ENCODE peak calls at places on chromosomes 5 and 9, in eight cellular contexts. One of them, this sample, is unnamed.

GRCh38 chr9:20620658-20621552 is 1.4 kb downstream of the MLLT3 start:
- DNase-seq in GM12878: no peak
- DNase-seq in H1: peak; percentile 60
- DNase-seq in HCT116: no peak
- DNase-seq in endothelial cell of umbilical vein: peak; percentile 54
- DNase-seq in GM23338: peak; percentile 43
- DNase-seq in HepG2: no peak
- DNase-seq in K562: no peak
- DNase-seq in this sample: no peak

GRCh38 chr9:133518706-133519105 is 6.1 kb downstream of the MYMK start:
- DNase-seq in K562: no peak
- DNase-seq in HepG2: no peak
- DNase-seq in GM23338: no peak
- DNase-seq in H1: no peak
- DNase-seq in HCT116: no peak
- DNase-seq in GM12878: no peak
- DNase-seq in endothelial cell of umbilical vein: no peak
- DNase-seq in this sample: no peak

GRCh38 chr9:129143031-129143441 is 31.8 kb downstream of the PTPA start:
- DNase-seq in HCT116: peak; percentile 59
- DNase-seq in H1: peak; percentile 90
- DNase-seq in K562: peak; percentile 79
- DNase-seq in GM23338: peak; percentile 88
- DNase-seq in HepG2: peak; percentile 53
- DNase-seq in endothelial cell of umbilical vein: peak; percentile 88
- DNase-seq in GM12878: no peak
- DNase-seq in this sample: no peak

GRCh38 chr5:38023799-38024198 is 184.0 kb upstream of the GDNF start:
- DNase-seq in endothelial cell of umbilical vein: no peak
- DNase-seq in K562: peak; percentile 12
- DNase-seq in HepG2: peak; percentile 12
- DNase-seq in HCT116: peak; percentile 10
- DNase-seq in H1: no peak
- DNase-seq in GM23338: no peak
- DNase-seq in GM12878: no peak
- DNase-seq in this sample: no peak

GRCh38 chr9:68574150-68574549 is 33.5 kb upstream of the TMEM252 start:
- DNase-seq in HCT116: no peak
- DNase-seq in K562: no peak
- DNase-seq in GM12878: no peak
- DNase-seq in GM23338: no peak
- DNase-seq in H1: no peak
- DNase-seq in HepG2: no peak
- DNase-seq in endothelial cell of umbilical vein: no peak
- DNase-seq in this sample: no peak

GRCh38 chr5:155625897-155626543 is 612.5 kb downstream of the KIF4B start:
- DNase-seq in HepG2: no peak
- DNase-seq in HCT116: no peak
- DNase-seq in GM23338: no peak
- DNase-seq in K562: no peak
- DNase-seq in H1: no peak
- DNase-seq in endothelial cell of umbilical vein: no peak
- DNase-seq in GM12878: no peak
- DNase-seq in this sample: no peak

GRCh38 chr5:41641621-41642020 is 131.2 kb upstream of the PLCXD3 start:
- DNase-seq in GM23338: peak; percentile 8
- DNase-seq in HepG2: no peak
- DNase-seq in H1: no peak
- DNase-seq in K562: no peak
- DNase-seq in GM12878: no peak
- DNase-seq in HCT116: no peak
- DNase-seq in endothelial cell of umbilical vein: no peak
- DNase-seq in this sample: no peak

GRCh38 chr5:176134529-176135223 is 103.5 kb upstream of the SIMC1 start:
- DNase-seq in HepG2: no peak
- DNase-seq in GM23338: peak; percentile 25
- DNase-seq in GM12878: no peak
- DNase-seq in HCT116: no peak
- DNase-seq in H1: peak; percentile 52
- DNase-seq in K562: no peak
- DNase-seq in endothelial cell of umbilical vein: no peak
- DNase-seq in this sample: no peak

GRCh38 chr9:5863092-5863746 is 27.5 kb upstream of the MLANA start:
- DNase-seq in GM23338: no peak
- DNase-seq in HepG2: no peak
- DNase-seq in HCT116: no peak
- DNase-seq in K562: no peak
- DNase-seq in endothelial cell of umbilical vein: no peak
- DNase-seq in GM12878: no peak
- DNase-seq in H1: no peak
- DNase-seq in this sample: no peak

GRCh38 chr9:27351438-27351837 is 54.5 kb upstream of the EQTN start:
- DNase-seq in HCT116: no peak
- DNase-seq in HepG2: no peak
- DNase-seq in GM23338: no peak
- DNase-seq in GM12878: no peak
- DNase-seq in endothelial cell of umbilical vein: no peak
- DNase-seq in K562: no peak
- DNase-seq in H1: no peak
- DNase-seq in this sample: no peak

GRCh38 chr9:27348785-27349489 is 52.0 kb upstream of the EQTN start:
- DNase-seq in endothelial cell of umbilical vein: no peak
- DNase-seq in HCT116: no peak
- DNase-seq in GM12878: no peak
- DNase-seq in GM23338: no peak
- DNase-seq in H1: no peak
- DNase-seq in HepG2: no peak
- DNase-seq in K562: no peak
- DNase-seq in this sample: no peak

GRCh38 chr9:27352457-27353188 is 55.7 kb upstream of the EQTN start:
- DNase-seq in HepG2: no peak
- DNase-seq in HCT116: no peak
- DNase-seq in GM12878: peak; percentile 42
- DNase-seq in endothelial cell of umbilical vein: no peak
- DNase-seq in K562: no peak
- DNase-seq in H1: no peak
- DNase-seq in GM23338: no peak
- DNase-seq in this sample: no peak

GRCh38 chr9:27349681-27350080 is 52.7 kb upstream of the EQTN start:
- DNase-seq in H1: no peak
- DNase-seq in HepG2: no peak
- DNase-seq in GM23338: no peak
- DNase-seq in K562: no peak
- DNase-seq in HCT116: no peak
- DNase-seq in endothelial cell of umbilical vein: no peak
- DNase-seq in GM12878: no peak
- DNase-seq in this sample: no peak

GRCh38 chr9:27350382-27350781 is 53.4 kb upstream of the EQTN start:
- DNase-seq in GM23338: no peak
- DNase-seq in endothelial cell of umbilical vein: no peak
- DNase-seq in HCT116: no peak
- DNase-seq in GM12878: no peak
- DNase-seq in HepG2: no peak
- DNase-seq in H1: no peak
- DNase-seq in K562: no peak
- DNase-seq in this sample: no peak
- H3K27ac ChIP-seq in GM23338: no peak overlapping the region
- H3K27ac ChIP-seq in endothelial cell of umbilical vein: no peak overlapping the region
- H3K27ac ChIP-seq in HCT116: no peak overlapping the region
- H3K27ac ChIP-seq in GM12878: no peak overlapping the region
- H3K27ac ChIP-seq in HepG2: no peak overlapping the region
- H3K27ac ChIP-seq in H1: no peak overlapping the region
- H3K27ac ChIP-seq in K562: no peak overlapping the region
- H3K27ac ChIP-seq in this sample: no peak overlapping the region

GRCh38 chr5:123094919-123095693 is 6.1 kb downstream of the PRDM6 start:
- DNase-seq in HepG2: no peak
- DNase-seq in GM23338: peak; percentile 60
- DNase-seq in H1: peak; percentile 85
- DNase-seq in K562: no peak
- DNase-seq in GM12878: no peak
- DNase-seq in endothelial cell of umbilical vein: no peak
- DNase-seq in HCT116: no peak
- DNase-seq in this sample: no peak

GRCh38 chr5:123097483-123097870 is 8.4 kb downstream of the PRDM6 start:
- DNase-seq in HCT116: no peak
- DNase-seq in endothelial cell of umbilical vein: no peak
- DNase-seq in GM12878: no peak
- DNase-seq in GM23338: no peak
- DNase-seq in K562: no peak
- DNase-seq in H1: no peak
- DNase-seq in HepG2: no peak
- DNase-seq in this sample: no peak

GRCh38 chr5:123093279-123094226 is 4.5 kb downstream of the PRDM6 start:
- DNase-seq in HCT116: no peak
- DNase-seq in K562: no peak
- DNase-seq in endothelial cell of umbilical vein: no peak
- DNase-seq in GM12878: no peak
- DNase-seq in GM23338: peak; percentile 76
- DNase-seq in H1: peak; percentile 76
- DNase-seq in HepG2: no peak
- DNase-seq in this sample: no peak

GRCh38 chr5:123094227-123094918 is 5.3 kb downstream of the PRDM6 start:
- DNase-seq in K562: no peak
- DNase-seq in GM23338: peak; percentile 17
- DNase-seq in H1: no peak
- DNase-seq in HepG2: no peak
- DNase-seq in endothelial cell of umbilical vein: no peak
- DNase-seq in HCT116: no peak
- DNase-seq in GM12878: no peak
- DNase-seq in this sample: no peak

GRCh38 chr5:123095694-123096120 is 6.7 kb downstream of the PRDM6 start:
- DNase-seq in K562: no peak
- DNase-seq in GM23338: no peak
- DNase-seq in GM12878: no peak
- DNase-seq in HCT116: no peak
- DNase-seq in H1: no peak
- DNase-seq in endothelial cell of umbilical vein: no peak
- DNase-seq in HepG2: no peak
- DNase-seq in this sample: no peak
- TF ChIP-seq EZH2 in K562: no peak
- TF ChIP-seq EZH2 in GM23338: peak; percentile 95
- TF ChIP-seq EZH2 in GM12878: no peak
- TF ChIP-seq EZH2 in HCT116: no peak
- TF ChIP-seq EZH2 in H1: no peak
- TF ChIP-seq EZH2 in endothelial cell of umbilical vein: no peak
- TF ChIP-seq EZH2 in HepG2: no peak
- TF ChIP-seq EZH2 in this sample: no peak

GRCh38 chr5:109656829-109657228 is 32.9 kb upstream of the MAN2A1 start:
- DNase-seq in H1: no peak
- DNase-seq in HCT116: no peak
- DNase-seq in HepG2: no peak
- DNase-seq in endothelial cell of umbilical vein: peak; percentile 60
- DNase-seq in K562: peak; percentile 27
- DNase-seq in GM12878: no peak
- DNase-seq in GM23338: no peak
- DNase-seq in this sample: peak; percentile 55
- TF ChIP-seq POLR2AphosphoS5 in H1: no peak
- TF ChIP-seq POLR2AphosphoS5 in HCT116: no peak
- TF ChIP-seq POLR2AphosphoS5 in HepG2: no peak
- TF ChIP-seq POLR2AphosphoS5 in endothelial cell of umbilical vein: peak; percentile 81
- TF ChIP-seq POLR2AphosphoS5 in K562: no peak
- TF ChIP-seq POLR2AphosphoS5 in GM12878: no peak
- TF ChIP-seq POLR2AphosphoS5 in GM23338: no peak
- TF ChIP-seq POLR2AphosphoS5 in this sample: no peak

DNA sequence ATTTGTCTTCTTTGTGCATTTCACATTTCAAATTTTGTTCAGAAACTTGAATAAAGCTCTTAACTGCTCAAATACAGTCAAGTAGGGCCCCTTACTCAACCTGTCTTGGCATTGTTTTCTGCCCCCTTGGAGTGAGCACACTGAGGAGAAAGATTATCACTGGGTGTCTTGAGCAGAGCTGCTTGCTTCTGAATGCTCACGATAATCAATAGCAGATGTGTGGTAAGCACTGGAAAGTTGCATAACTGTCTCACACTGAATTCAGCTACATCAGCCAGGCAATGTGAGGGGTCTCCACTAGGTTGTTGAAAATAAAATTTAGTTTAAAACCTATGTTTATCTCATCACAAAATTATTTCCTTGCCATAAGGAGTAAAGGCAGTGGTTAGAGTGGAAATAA is 7.8 kb upstream of the TNFAIP8 start:
- DNase-seq in H1: no peak
- DNase-seq in GM12878: no peak
- DNase-seq in HepG2: no peak
- DNase-seq in K562: no peak
- DNase-seq in GM23338: no peak
- DNase-seq in endothelial cell of umbilical vein: no peak
- DNase-seq in HCT116: no peak
- DNase-seq in this sample: peak; percentile 86
- H3K27ac ChIP-seq in H1: no peak overlapping the region
- H3K27ac ChIP-seq in GM12878: peak overlapping the region; percentile 21
- H3K27ac ChIP-seq in HepG2: no peak overlapping the region
- H3K27ac ChIP-seq in K562: no peak overlapping the region
- H3K27ac ChIP-seq in GM23338: no peak overlapping the region
- H3K27ac ChIP-seq in endothelial cell of umbilical vein: no peak overlapping the region
- H3K27ac ChIP-seq in HCT116: no peak overlapping the region
- H3K27ac ChIP-seq in this sample: peak overlapping the region; percentile 93

GRCh38 chr5:157994271-157994691 is 135.3 kb upstream of the CLINT1 start:
- DNase-seq in HepG2: no peak
- DNase-seq in K562: no peak
- DNase-seq in endothelial cell of umbilical vein: no peak
- DNase-seq in GM12878: no peak
- DNase-seq in GM23338: no peak
- DNase-seq in HCT116: no peak
- DNase-seq in H1: no peak
- DNase-seq in this sample: no peak
- TF ChIP-seq EZH2 in HepG2: no peak
- TF ChIP-seq EZH2 in K562: no peak
- TF ChIP-seq EZH2 in endothelial cell of umbilical vein: no peak
- TF ChIP-seq EZH2 in GM12878: no peak
- TF ChIP-seq EZH2 in GM23338: no peak
- TF ChIP-seq EZH2 in HCT116: no peak
- TF ChIP-seq EZH2 in H1: no peak
- TF ChIP-seq EZH2 in this sample: no peak